ENCODE peak calls at places on chromosomes 5 and 9, in seven cellular contexts. D is lung, C is mucosa of descending colon, B is IMR-90, R is sigmoid colon, X is heart right ventricle, I is cardiac muscle cell. O is an unnamed sample. For H3K9me3, the result is how much of the 10 kb centered on the place peaks cover.

GRCh38 chr9:102769307-102769706 is 225.8 kb upstream of the CYLC2 start:
- DNase-seq in B (no peak), X (no peak), D (no peak), R (no peak), I (no peak), C (no peak), O (no peak)

GRCh38 chr5:87403409-87403808 is 9.3 kb downstream of the CCNH start:
- DNase-seq in I (no peak), D (no peak), B (no peak), C (no peak), R (no peak), X (no peak), O (no peak)

GRCh38 chr9:117414220-117414905 is 494 bp downstream of the ASTN2 start:
- DNase-seq in R (no peak), B (no peak), D (no peak), I (peak), X (peak), C (no peak), O (no peak)

GRCh38 chr9:2992427-2992826 is 148.5 kb upstream of the PUM3 start:
- DNase-seq in R (no peak), C (peak), X (no peak), D (no peak), B (no peak), I (no peak), O (no peak)

GRCh38 chr5:143436871-143437270 is 33.4 kb upstream of the NR3C1 start:
- DNase-seq in B (peak), R (no peak), D (no peak), C (no peak), X (no peak), I (no peak), O (peak)

GRCh38 chr5:154756203-154756870 is 1.2 kb downstream of the LARP1 start:
- DNase-seq in I (peak), C (peak), X (peak), B (no peak), R (peak), D (peak), O (no peak)

GRCh38 chr5:151483647-151484046 is 36.2 kb downstream of the SLC36A1 start:
- DNase-seq in B (no peak), R (no peak), I (no peak), X (no peak), D (no peak), C (no peak), O (no peak)

GRCh38 chr9:99389087-99390033 is 167.3 kb downstream of the SEC61B start:
- DNase-seq in B (peak), X (no peak), D (no peak), R (no peak), C (no peak), I (peak), O (peak)

GRCh38 chr5:92401492-92401891 is 1018.4 kb upstream of the ARRDC3 start:
- DNase-seq in X (no peak), D (no peak), R (no peak), C (no peak), I (peak), B (peak), O (no peak)

GRCh38 chr5:141787376-141787775 is 90.8 kb downstream of the PCDH1 start:
- DNase-seq in B (no peak), D (no peak), X (no peak), C (no peak), R (no peak), I (peak), O (no peak)

GRCh38 chr9:77464591-77465125 is 183.5 kb downstream of the GNA14 start:
- DNase-seq in B (peak), D (no peak), I (peak), X (no peak), C (no peak), R (no peak), O (no peak)

DNA sequence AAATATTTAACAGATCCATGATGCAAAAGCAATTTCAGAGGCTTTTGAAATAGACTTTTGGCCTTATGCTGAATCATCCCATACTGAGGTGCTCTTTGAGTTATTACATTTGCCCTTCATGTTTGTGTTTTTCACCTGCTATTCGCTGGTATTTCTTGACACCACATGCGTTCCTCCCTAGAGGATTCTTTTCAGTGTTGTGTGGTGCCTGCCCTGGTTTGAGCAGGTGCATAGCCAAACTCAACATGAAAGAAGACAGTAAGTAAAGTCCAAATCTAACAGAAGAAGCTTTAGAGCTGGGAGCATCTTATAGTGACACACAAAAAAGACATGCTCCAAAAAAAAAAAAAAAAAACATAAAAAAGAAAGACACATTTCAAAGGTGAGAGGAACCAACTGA is 796.3 kb downstream of the SEMA5A start:
- DNase-seq in C (no peak), X (no peak), R (no peak), D (no peak), I (no peak), B (no peak), O (no peak)
- H3K9me3 ChIP-seq in C (under half), X (under half), R (under half), D (under half), I (under half), B (under half), O (under half)

GRCh38 chr5:120735076-120735475 is 271.0 kb downstream of the PRR16 start:
- DNase-seq in C (no peak), D (no peak), X (no peak), B (peak), R (no peak), I (no peak), O (peak)
- TF ChIP-seq CTCF in C (no peak), D (no peak), X (no peak), B (no peak), R (no peak), I (no peak), O (peak)

GRCh38 chr9:135129137-135129695 is 41.7 kb downstream of the OLFM1 start:
- DNase-seq in X (no peak), I (no peak), D (no peak), B (no peak), C (no peak), R (no peak), O (no peak)

GRCh38 chr9:135132008-135132407 is 44.5 kb downstream of the OLFM1 start:
- DNase-seq in C (no peak), B (no peak), X (no peak), I (no peak), R (no peak), D (no peak), O (no peak)

GRCh38 chr9:135134253-135135028 is 47.0 kb downstream of the OLFM1 start:
- DNase-seq in B (no peak), C (no peak), R (no peak), X (no peak), I (no peak), D (no peak), O (no peak)

GRCh38 chr9:135130266-135130976 is 43.0 kb downstream of the OLFM1 start:
- DNase-seq in C (peak), I (no peak), B (no peak), D (no peak), X (no peak), R (no peak), O (no peak)

GRCh38 chr9:135131488-135131887 is 44.0 kb downstream of the OLFM1 start:
- DNase-seq in C (no peak), D (no peak), X (no peak), R (no peak), B (no peak), I (no peak), O (no peak)
- H3K9me3 ChIP-seq in C (under half), D (under half), X (under half), R (under half), B (under half), I (under half), O (under half)

DNA sequence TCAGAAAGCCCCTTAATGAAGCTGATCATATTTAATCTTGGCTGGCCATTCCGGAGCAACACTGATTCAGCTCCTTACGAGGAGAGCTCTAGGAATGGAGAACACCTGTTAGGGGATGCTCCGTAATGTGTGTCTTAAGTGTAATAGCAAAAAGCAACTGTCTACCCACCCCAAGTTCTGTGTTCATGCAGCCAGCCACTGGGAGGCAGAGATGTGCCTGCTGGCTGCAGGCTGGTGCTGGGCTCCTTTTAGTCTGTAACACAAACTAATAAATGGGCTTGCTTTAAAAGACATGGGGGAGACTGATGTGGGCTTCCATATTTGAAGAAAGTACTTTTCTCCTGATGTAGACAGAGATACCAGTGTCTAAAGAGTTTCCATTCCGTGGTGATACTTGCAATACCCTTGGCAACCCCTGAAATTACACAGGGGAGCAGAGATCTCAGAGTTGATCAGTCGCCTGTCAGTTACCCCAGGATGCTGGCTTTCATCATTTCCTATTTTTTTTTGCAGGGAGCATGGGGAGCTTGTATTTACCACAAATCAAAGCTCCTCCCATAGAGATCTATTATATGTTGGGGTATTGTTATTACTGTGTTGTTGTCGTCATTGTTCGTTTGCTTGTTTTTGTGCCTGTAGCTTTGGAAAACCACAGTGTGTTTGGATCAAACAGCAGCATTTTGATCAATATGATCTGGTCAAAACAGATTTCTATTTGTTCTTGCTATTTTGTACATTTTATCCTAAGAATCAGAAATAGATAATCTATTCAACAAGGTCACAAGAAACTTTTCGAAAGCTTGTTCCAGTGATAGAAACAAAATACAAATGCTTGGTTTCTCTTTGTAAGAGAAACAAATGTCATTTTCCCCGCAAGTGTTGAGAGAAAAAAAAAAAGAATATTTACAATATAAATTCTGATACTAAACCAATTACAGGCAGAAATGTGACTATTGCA is 65.8 kb downstream of the MTX3 start:
- DNase-seq in D (no peak), X (no peak), C (peak), B (peak), R (no peak), I (peak), O (peak)
- TF ChIP-seq CTCF in D (no peak), X (no peak), C (no peak), B (peak), R (no peak), I (no peak), O (peak)

O was measured in PC-3.